ENCODE peak calls at places on chromosomes 1 and 21, in seven cellular contexts. N, Q, O, I, J, Z and F are unnamed samples. For H3K36me3, the result is how much of the 10 kb centered on the place peaks cover.

GRCh38 chr1:119371800-119372199 is 3.2 kb downstream of the HAO2 start:
- DNase-seq in J (no peak), I (no peak), N (no peak), Z (no peak), Q (no peak), O (no peak), F (no peak)

GRCh38 chr1:99808391-99809115 is 41.6 kb upstream of the AGL start:
- DNase-seq in Q (peak), O (peak), I (peak), Z (no peak), N (no peak), J (no peak), F (peak)

GRCh38 chr1:201016211-201016651 is 7.3 kb downstream of the KIF21B start:
- DNase-seq in J (no peak), Z (no peak), N (no peak), Q (peak), I (peak), O (peak), F (no peak)

GRCh38 chr21:17523007-17523451 is 10.2 kb downstream of the CXADR start:
- DNase-seq in O (no peak), I (peak), Q (peak), N (no peak), J (no peak), Z (no peak), F (peak)

GRCh38 chr1:15014521-15014920 is 139.0 kb upstream of the TMEM51 start:
- DNase-seq in Z (no peak), O (no peak), J (peak), N (no peak), I (no peak), Q (no peak), F (no peak)

GRCh38 chr1:29029652-29030051 is 94.1 kb downstream of the TMEM200B start:
- DNase-seq in Z (no peak), O (no peak), Q (no peak), N (no peak), I (no peak), J (no peak), F (no peak)

GRCh38 chr1:15837931-15838330 is 9.6 kb upstream of the SPEN start:
- DNase-seq in Z (no peak), I (no peak), Q (no peak), N (no peak), J (no peak), O (no peak), F (no peak)

GRCh38 chr21:29812947-29813346 is 126.8 kb downstream of the GRIK1 start:
- DNase-seq in Z (no peak), J (no peak), N (no peak), O (no peak), I (no peak), Q (no peak), F (no peak)

GRCh38 chr1:12001996-12002493 is 17.3 kb upstream of the MIIP start:
- DNase-seq in I (no peak), Q (peak), Z (no peak), J (no peak), N (no peak), O (no peak), F (no peak)

GRCh38 chr1:111990026-111990877 is 784 bp upstream of the KCND3 start:
- DNase-seq in I (peak), O (no peak), Z (peak), J (no peak), Q (no peak), N (no peak), F (no peak)

GRCh38 chr21:33441489-33442477 is 38.0 kb downstream of the TMEM50B start:
- DNase-seq in Z (no peak), N (no peak), O (peak), I (peak), J (peak), Q (peak), F (no peak)

GRCh38 chr1:214899908-214900470 is 182.5 kb upstream of the KCNK2 start:
- DNase-seq in Q (no peak), N (no peak), Z (no peak), J (no peak), I (no peak), O (no peak), F (no peak)

GRCh38 chr1:232486454-232487202 is 143.3 kb downstream of the SIPA1L2 start:
- DNase-seq in N (no peak), O (no peak), J (no peak), Z (no peak), Q (no peak), I (no peak), F (no peak)

GRCh38 chr1:237795558-237795957 is 95.2 kb downstream of the ZP4 start:
- DNase-seq in N (no peak), I (no peak), J (no peak), Q (no peak), Z (no peak), O (no peak), F (no peak)

GRCh38 chr1:37151789-37152188 is 117.5 kb upstream of the GRIK3 start:
- DNase-seq in J (no peak), N (no peak), Z (no peak), I (no peak), Q (no peak), O (no peak), F (no peak)

GRCh38 chr1:184650177-184650866 is 104.3 kb downstream of the EDEM3 start:
- DNase-seq in Z (no peak), I (no peak), O (no peak), Q (peak), J (no peak), N (no peak), F (no peak)

GRCh38 chr1:115648717-115649691 is 7.2 kb downstream of the VANGL1 start:
- DNase-seq in N (no peak), Q (no peak), O (peak), I (peak), J (no peak), Z (no peak), F (no peak)

GRCh38 chr1:222443566-222443965 is 104.3 kb downstream of the HHIPL2 start:
- DNase-seq in N (no peak), O (no peak), I (no peak), Z (no peak), Q (no peak), J (no peak), F (no peak)

GRCh38 chr1:32855861-32856617 is 14.7 kb downstream of the FNDC5 start:
- DNase-seq in J (no peak), Z (no peak), O (no peak), I (no peak), N (no peak), Q (no peak), F (no peak)

GRCh38 chr1:210246447-210246846 is 13.9 kb downstream of the SERTAD4 start:
- DNase-seq in O (peak), Z (no peak), J (no peak), Q (no peak), I (no peak), N (no peak), F (no peak)

GRCh38 chr1:197919523-197920301 is 2.5 kb downstream of the LHX9 start:
- DNase-seq in Z (no peak), J (no peak), Q (no peak), I (no peak), O (no peak), N (no peak), F (no peak)

GRCh38 chr21:45332981-45333582 is 45.4 kb upstream of the POFUT2 start:
- DNase-seq in N (no peak), Q (no peak), O (no peak), J (no peak), I (no peak), Z (no peak), F (no peak)

GRCh38 chr1:16199700-16200099 is 12.8 kb downstream of the ARHGEF19 start:
- DNase-seq in J (no peak), I (no peak), Z (no peak), O (no peak), Q (no peak), N (no peak), F (no peak)

GRCh38 chr1:1089731-1090423 is 15.8 kb upstream of the RNF223 start:
- DNase-seq in O (no peak), N (no peak), Z (no peak), J (no peak), I (no peak), Q (no peak), F (no peak)

GRCh38 chr1:238653693-238654321 is 732.6 kb upstream of the CHRM3 start:
- DNase-seq in O (peak), Z (no peak), J (no peak), N (no peak), I (no peak), Q (no peak), F (no peak)

GRCh38 chr1:50929376-50929958 is 30.6 kb downstream of the FAF1 start:
- DNase-seq in O (peak), J (no peak), N (no peak), Q (peak), Z (no peak), I (peak), F (no peak)

GRCh38 chr1:182795563-182796228 is 6.1 kb downstream of the NPL start:
- DNase-seq in Q (peak), N (no peak), Z (no peak), O (no peak), J (no peak), I (peak), F (no peak)

GRCh38 chr1:33346921-33347649 is 26.2 kb upstream of the A3GALT2 start:
- DNase-seq in I (peak), Z (peak), Q (peak), O (peak), J (peak), N (no peak), F (peak)

GRCh38 chr1:36089393-36090121 is 865 bp downstream of the ADPRS start:
- DNase-seq in Z (no peak), I (peak), Q (peak), O (peak), N (no peak), J (peak), F (peak)

GRCh38 chr1:240962086-240962485 is 350.1 kb upstream of the GREM2 start:
- DNase-seq in I (no peak), O (no peak), Q (no peak), Z (no peak), J (no peak), N (no peak), F (no peak)

GRCh38 chr1:3472906-3473305 is 18.4 kb downstream of the ARHGEF16 start:
- DNase-seq in N (no peak), I (no peak), Q (no peak), Z (no peak), J (no peak), O (no peak), F (no peak)

DNA sequence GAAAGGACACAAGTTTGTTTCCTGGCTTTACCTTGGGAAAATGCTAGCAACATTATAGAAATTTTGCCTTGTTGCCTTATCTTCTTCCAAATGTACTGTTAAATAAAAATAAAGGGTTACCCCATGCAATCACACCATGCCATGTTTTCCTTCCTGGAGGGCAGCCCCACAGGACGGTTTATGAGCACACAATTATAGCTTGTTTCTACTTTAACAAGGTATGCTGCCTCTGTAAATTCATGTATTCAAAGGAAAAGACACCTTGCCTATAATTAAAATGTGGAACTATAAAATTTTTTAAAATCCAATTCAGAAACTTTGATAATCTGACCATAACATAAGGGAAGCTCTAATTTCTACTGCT is 63.4 kb downstream of the CAPN2 start:
- DNase-seq in O (no peak), Q (no peak), I (no peak), N (no peak), Z (no peak), J (no peak), F (no peak)
- H3K36me3 ChIP-seq in O (under half), Q (under half), I (under half), N (under half), Z (half or more), J (under half), F (under half)

GRCh38 chr21:15809818-15810217 is 80.0 kb downstream of the USP25 start:
- DNase-seq in J (no peak), N (no peak), Q (no peak), I (no peak), O (peak), Z (no peak), F (no peak)

GRCh38 chr21:15809065-15809464 is 79.3 kb downstream of the USP25 start:
- DNase-seq in N (no peak), Z (no peak), I (no peak), O (no peak), Q (no peak), J (no peak), F (no peak)

GRCh38 chr21:15801352-15801863 is 71.6 kb downstream of the USP25 start:
- DNase-seq in J (no peak), I (no peak), Q (no peak), O (no peak), N (no peak), Z (no peak), F (no peak)

GRCh38 chr21:15804247-15804985 is 74.6 kb downstream of the USP25 start:
- DNase-seq in J (no peak), I (no peak), N (no peak), Q (no peak), Z (no peak), O (no peak), F (no peak)
- H3K36me3 ChIP-seq in J (under half), I (under half), N (under half), Q (under half), Z (under half), O (under half), F (under half)

GRCh38 chr1:151056149-151056548 is 3.3 kb downstream of the CDC42SE1 start:
- DNase-seq in O (no peak), N (no peak), Z (no peak), Q (peak), J (no peak), I (no peak), F (no peak)

GRCh38 chr1:151051356-151052009 is 3.9 kb downstream of the C1orf56 start:
- DNase-seq in N (no peak), J (no peak), Q (no peak), I (no peak), Z (no peak), O (no peak), F (no peak)

GRCh38 chr1:151056574-151056973 is 2.8 kb downstream of the CDC42SE1 start:
- DNase-seq in O (no peak), N (no peak), Z (no peak), J (no peak), I (peak), Q (peak), F (no peak)

GRCh38 chr1:151055581-151055980 is 3.8 kb downstream of the CDC42SE1 start:
- DNase-seq in Z (no peak), Q (no peak), J (no peak), I (no peak), N (no peak), O (no peak), F (no peak)

GRCh38 chr1:151054971-151055547 is 4.4 kb downstream of the CDC42SE1 start:
- DNase-seq in I (no peak), Z (no peak), N (no peak), O (no peak), Q (no peak), J (no peak), F (no peak)
- H3K36me3 ChIP-seq in I (under half), Z (half or more), N (under half), O (under half), Q (under half), J (under half), F (under half)

DNA sequence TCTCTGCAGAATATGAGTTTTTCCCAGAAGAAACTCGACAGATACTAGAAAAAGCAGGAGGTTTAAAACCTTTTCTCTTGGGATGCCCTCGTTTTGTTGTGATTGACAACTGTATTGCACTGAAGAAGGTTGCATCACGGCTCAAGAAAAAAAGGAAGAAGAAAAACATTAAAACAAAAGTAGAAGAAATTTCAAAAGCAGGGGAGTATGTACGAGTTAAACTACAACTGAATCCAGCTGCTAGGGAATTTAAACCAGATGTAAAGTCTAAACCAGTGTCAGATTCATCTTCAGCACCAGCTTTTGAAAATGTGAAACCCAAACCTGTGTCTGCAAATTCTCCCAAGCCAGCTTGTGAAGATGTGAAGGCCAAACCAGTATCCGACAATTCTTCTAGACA is 92.6 kb downstream of the TTC3 start:
- DNase-seq in O (no peak), I (no peak), Q (no peak), J (no peak), Z (no peak), N (no peak), F (no peak)
- H3K36me3 ChIP-seq in O (half or more), I (under half), Q (under half), J (under half), Z (half or more), N (under half), F (under half)

GRCh38 chr21:42703173-42703908 is 49.9 kb downstream of the PDE9A start:
- DNase-seq in O (no peak), I (no peak), N (no peak), Z (no peak), Q (no peak), J (no peak), F (no peak)

GRCh38 chr21:42703936-42704335 is 50.5 kb downstream of the PDE9A start:
- DNase-seq in Q (no peak), O (no peak), N (no peak), Z (no peak), I (no peak), J (no peak), F (no peak)

GRCh38 chr21:42702720-42703119 is 49.3 kb downstream of the PDE9A start:
- DNase-seq in Z (no peak), Q (no peak), J (no peak), I (no peak), N (no peak), O (no peak), F (no peak)

GRCh38 chr21:42699196-42699595 is 45.8 kb downstream of the PDE9A start:
- DNase-seq in O (no peak), J (no peak), I (no peak), N (no peak), Z (no peak), Q (no peak), F (no peak)

DNA sequence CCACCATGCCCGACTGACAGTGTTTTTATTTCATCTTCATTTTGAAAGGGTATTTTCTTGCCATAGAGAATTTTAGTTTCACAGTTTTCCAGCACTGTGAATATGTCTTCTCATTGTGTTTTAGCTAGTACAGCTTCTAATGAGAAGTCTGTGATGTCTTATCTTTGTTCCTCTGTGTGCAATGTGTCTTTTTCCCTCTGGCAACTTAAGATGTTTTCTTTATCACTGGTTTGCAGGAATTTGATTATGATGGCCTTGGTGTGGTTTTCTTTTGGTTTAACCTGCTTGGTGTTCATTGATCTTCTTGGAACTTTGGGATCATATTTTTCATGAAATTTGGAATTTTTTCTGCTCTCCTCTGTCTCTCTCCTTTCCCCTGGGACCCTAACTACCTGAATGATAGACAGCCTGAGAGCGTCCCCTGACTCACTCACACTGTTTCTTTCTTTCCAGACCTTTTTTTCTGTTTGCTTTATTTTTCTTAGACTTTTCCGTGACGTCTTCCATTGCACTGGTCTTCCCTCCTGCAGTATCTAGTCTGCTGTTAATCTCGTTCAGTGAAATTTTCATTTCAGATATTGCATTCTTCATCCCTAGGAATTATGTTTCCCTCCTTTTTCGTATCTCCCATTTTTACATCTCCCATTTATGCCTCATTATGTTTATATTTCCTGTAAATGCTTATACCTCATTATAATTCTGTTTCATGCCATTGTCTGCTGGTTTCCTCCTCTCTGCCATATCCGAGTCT is 48.5 kb downstream of the PDE9A start:
- DNase-seq in O (no peak), N (no peak), Z (no peak), I (no peak), Q (no peak), J (no peak), F (no peak)
- H3K36me3 ChIP-seq in O (under half), N (under half), Z (under half), I (under half), Q (under half), J (under half), F (under half)